ENCODE peak calls at places on chromosome 12, in five cellular contexts. E is fibroblast of villous mesenchyme, G is fibroblast of lung, O is astrocyte, L is stomach. R is an unnamed sample.

GRCh38 chr12:12467701-12468218 is 94.9 kb downstream of the DUSP16 start:
- DNase-seq in E (no peak), G (peak; percentile 48), L (no peak), O (peak; percentile 47), R (peak; percentile 51)

GRCh38 chr12:100279612-100280244 is 12.8 kb downstream of the SCYL2 start:
- DNase-seq in E (peak; percentile 9), G (peak; percentile 5), L (no peak), O (no peak), R (no peak)

GRCh38 chr12:10807186-10807585 is at the start of gene TAS2R8:
- DNase-seq in E (no peak), L (no peak), G (no peak), O (no peak), R (no peak)

GRCh38 chr12:132588821-132589669 is 21.3 kb downstream of the LRCOL1 start:
- DNase-seq in L (no peak), O (no peak), G (no peak), E (no peak), R (no peak)

GRCh38 chr12:64825143-64826011 is 930 bp downstream of the TBC1D30 start:
- DNase-seq in G (no peak), E (no peak), L (peak; percentile 25), O (no peak), R (peak; percentile 29)

GRCh38 chr12:72271741-72272661 is at the start of gene TRHDE:
- DNase-seq in L (no peak), O (peak; percentile 64), G (peak; percentile 79), E (peak; percentile 45), R (peak; percentile 6)

GRCh38 chr12:52081263-52081733 is 1.8 kb downstream of the SMIM41 start:
- DNase-seq in G (no peak), L (no peak), E (peak; percentile 39), O (no peak), R (peak; percentile 69)

GRCh38 chr12:110763578-110763977 is 20.9 kb upstream of the PPP1CC start:
- DNase-seq in E (no peak), G (no peak), L (no peak), O (no peak), R (no peak)

GRCh38 chr12:87760943-87761342 is 268.3 kb downstream of the C12orf50 start:
- DNase-seq in E (no peak), G (peak; percentile 12), O (peak; percentile 3), L (no peak), R (no peak)

GRCh38 chr12:41100572-41100971 is 87.5 kb upstream of the PDZRN4 start:
- DNase-seq in O (no peak), E (no peak), L (no peak), G (no peak), R (no peak)

GRCh38 chr12:114011711-114012110 is 45.6 kb upstream of the RBM19 start:
- DNase-seq in L (no peak), O (no peak), G (no peak), E (no peak), R (no peak)

GRCh38 chr12:58502236-58502635 is 418.1 kb downstream of the LRIG3 start:
- DNase-seq in O (peak; percentile 62), E (peak; percentile 78), G (peak; percentile 69), L (no peak), R (no peak)

GRCh38 chr12:131066886-131067490 is 113.3 kb downstream of the ADGRD1 start:
- DNase-seq in L (no peak), E (no peak), G (no peak), O (no peak), R (no peak)

GRCh38 chr12:115341442-115341841 is 657.5 kb upstream of the TBX3 start:
- DNase-seq in E (peak; percentile 95), O (peak; percentile 97), G (peak; percentile 97), L (peak; percentile 36), R (peak; percentile 64)

GRCh38 chr12:8953773-8954402 is 4.4 kb upstream of the M6PR start:
- DNase-seq in G (no peak), E (no peak), L (no peak), O (no peak), R (no peak)

GRCh38 chr12:100868487-100868886 is 73.9 kb downstream of the ANO4 start:
- DNase-seq in G (peak; percentile 80), O (peak; percentile 75), L (no peak), E (peak; percentile 18), R (no peak)

GRCh38 chr12:1842183-1842904 is 22.0 kb downstream of the LRTM2 start:
- DNase-seq in O (no peak), G (no peak), E (no peak), L (no peak), R (no peak)

GRCh38 chr12:112575559-112576067 is 156.9 kb downstream of the PTPN11 start:
- DNase-seq in L (no peak), G (no peak), O (no peak), E (no peak), R (no peak)

GRCh38 chr12:105455250-105455649 is 124.8 kb downstream of the C12orf75 start:
- DNase-seq in L (no peak), G (no peak), O (no peak), E (no peak), R (no peak)

GRCh38 chr12:19148860-19149259 is 19.3 kb downstream of the PLEKHA5 start:
- DNase-seq in G (no peak), E (no peak), L (no peak), O (no peak), R (no peak)

GRCh38 chr12:133226690-133227089 is 9.0 kb downstream of the ANHX start:
- DNase-seq in O (no peak), E (no peak), L (no peak), G (no peak), R (no peak)

GRCh38 chr12:75666980-75667359 is 155.6 kb upstream of the KRR1 start:
- DNase-seq in E (peak; percentile 51), L (no peak), G (peak; percentile 92), O (peak; percentile 89), R (no peak)
- H3K4me3 ChIP-seq in E (no peak overlapping the region), L (no peak overlapping the region), G (no peak overlapping the region), O (peak overlapping the region; percentile 19), R (no peak overlapping the region)

GRCh38 chr12:4271433-4272013 is 2.0 kb upstream of the CCND2 start:
- DNase-seq in L (no peak), E (no peak), G (no peak), O (no peak), R (peak; percentile 42)
- H3K4me3 ChIP-seq in L (peak overlapping the region; percentile 71), E (peak overlapping the region; percentile 44), G (peak overlapping the region; percentile 63), O (peak overlapping the region; percentile 47), R (peak overlapping the region; percentile 46)

DNA sequence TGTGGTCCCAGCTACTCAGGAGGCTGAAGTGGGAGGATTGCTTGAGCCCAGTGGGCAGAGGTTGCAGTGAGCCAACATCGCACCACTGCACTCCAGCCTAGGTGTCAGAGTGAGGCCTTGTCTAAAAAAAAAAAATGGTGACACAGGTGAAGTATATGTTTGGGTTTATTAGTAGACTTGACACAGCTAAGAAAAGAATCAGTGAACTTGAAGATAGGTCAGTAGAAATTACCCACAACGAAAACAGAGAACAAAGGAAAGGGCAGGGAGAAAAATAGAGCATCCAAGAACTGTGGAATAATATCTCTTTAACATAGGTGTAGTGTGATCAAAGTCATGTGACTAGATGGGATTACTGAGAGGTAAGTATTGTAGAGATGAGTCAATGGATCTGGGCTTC is 23.7 kb downstream of the ATF1 start:
- DNase-seq in G (no peak), O (no peak), L (no peak), E (no peak), R (no peak)
- H3K4me3 ChIP-seq in G (no peak overlapping the region), O (no peak overlapping the region), L (no peak overlapping the region), E (no peak overlapping the region), R (no peak overlapping the region)

DNA sequence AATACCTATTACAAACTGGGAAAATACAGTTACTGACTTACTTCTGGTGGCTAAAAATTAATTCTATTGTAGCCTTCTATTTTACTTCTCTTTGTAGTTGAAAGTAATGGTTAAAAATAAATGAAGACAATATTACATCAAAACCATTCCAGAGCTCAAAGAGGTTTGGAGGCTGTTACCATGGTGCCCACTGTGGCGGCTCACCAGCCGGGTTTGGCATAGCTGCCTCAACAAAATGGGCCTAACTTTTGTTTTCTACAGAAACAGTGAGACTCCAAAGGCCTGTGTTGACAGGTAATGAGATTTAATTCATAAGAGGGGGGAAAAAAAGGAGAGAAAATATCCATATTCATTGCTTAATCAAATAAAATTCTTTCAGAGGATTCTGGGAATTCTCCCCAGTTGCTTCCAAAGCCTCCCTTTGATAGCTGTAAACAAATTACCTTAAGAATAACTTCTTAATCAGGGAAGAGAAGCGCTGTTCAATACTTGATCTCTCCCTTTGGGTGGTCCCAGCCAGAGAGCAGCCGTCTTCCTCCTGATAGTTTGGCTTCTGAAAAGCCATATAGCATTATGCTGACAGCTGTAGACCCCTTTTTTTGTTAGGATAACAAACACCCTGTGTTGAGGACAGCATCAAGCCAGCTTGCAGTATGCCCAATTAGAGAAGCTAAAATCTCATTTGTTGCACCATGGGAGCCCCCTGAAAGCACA is 266.8 kb downstream of the NEDD1 start:
- DNase-seq in E (no peak), G (no peak), L (no peak), O (no peak), R (no peak)
- H3K4me3 ChIP-seq in E (no peak overlapping the region), G (no peak overlapping the region), L (no peak overlapping the region), O (no peak overlapping the region), R (no peak overlapping the region)

GRCh38 chr12:95265765-95266164 is 48.2 kb downstream of the VEZT start:
- DNase-seq in L (no peak), E (no peak), O (no peak), G (no peak), R (no peak)
- H3K4me3 ChIP-seq in L (no peak overlapping the region), E (no peak overlapping the region), O (no peak overlapping the region), G (no peak overlapping the region), R (no peak overlapping the region)

R was measured in thyroid gland.